ENCODE peak calls at places on chromosomes 7 and 10, in four cellular contexts. W is WERI-Rb-1; I is CD4-positive, alpha-beta T cell; M is stomach. K is an unnamed sample.

GRCh38 chr7:26646666-26647065 is 217.7 kb downstream of the SKAP2 start:
- DNase-seq in W (no peak), I (no peak), M (no peak), K (no peak)

GRCh38 chr10:74924251-74924954 is 98.0 kb downstream of the KAT6B start:
- DNase-seq in W (no peak), I (no peak), M (no peak), K (no peak)

GRCh38 chr10:112624546-112625048 is 177.6 kb downstream of the VTI1A start:
- DNase-seq in W (no peak), I (no peak), M (no peak), K (no peak)

GRCh38 chr10:113381906-113382562 is 170.8 kb upstream of the HABP2 start:
- DNase-seq in W (no peak), I (no peak), M (no peak), K (no peak)

GRCh38 chr7:106768324-106768751 is 96.7 kb upstream of the PIK3CG start:
- DNase-seq in W (no peak), I (no peak), M (no peak), K (peak; percentile 30)

GRCh38 chr10:34916368-34916767 is 101.3 kb upstream of the PARD3 start:
- DNase-seq in W (no peak), I (no peak), M (no peak), K (no peak)

GRCh38 chr10:27618906-27619305 is 114.8 kb downstream of the RAB18 start:
- DNase-seq in W (no peak), I (no peak), M (no peak), K (no peak)

GRCh38 chr10:29259498-29259897 is 29.4 kb upstream of the LYZL1 start:
- DNase-seq in W (no peak), I (no peak), M (no peak), K (no peak)

GRCh38 chr7:116165717-116166116 is 44.6 kb upstream of the TES start:
- DNase-seq in W (no peak), I (no peak), M (no peak), K (no peak)

GRCh38 chr10:52573347-52573746 is 199.2 kb downstream of the MBL2 start:
- DNase-seq in W (no peak), I (no peak), M (no peak), K (no peak)

GRCh38 chr7:767941-768729 is 41.1 kb upstream of the PRKAR1B start:
- DNase-seq in W (no peak), I (no peak), M (no peak), K (no peak)

GRCh38 chr10:48814933-48815332 is 124.7 kb downstream of the LRRC18 start:
- DNase-seq in W (no peak), I (no peak), M (no peak), K (no peak)
- TF ChIP-seq CTCF in W (no peak), I (no peak), M (no peak), K (no peak)

GRCh38 chr7:83201355-83201754 is 38.7 kb upstream of the PCLO start:
- DNase-seq in W (no peak), I (no peak), M (no peak), K (no peak)
- TF ChIP-seq CTCF in W (no peak), I (no peak), M (no peak), K (no peak)

GRCh38 chr10:94046152-94046551 is 52.4 kb downstream of the PLCE1 start:
- DNase-seq in W (no peak), I (no peak), M (no peak), K (no peak)

GRCh38 chr10:94043431-94043990 is 49.8 kb downstream of the PLCE1 start:
- DNase-seq in W (no peak), I (no peak), M (no peak), K (no peak)

GRCh38 chr10:94042814-94043175 is 49.1 kb downstream of the PLCE1 start:
- DNase-seq in W (no peak), I (no peak), M (no peak), K (no peak)

GRCh38 chr10:94038024-94038423 is 44.3 kb downstream of the PLCE1 start:
- DNase-seq in W (no peak), I (no peak), M (no peak), K (no peak)

DNA sequence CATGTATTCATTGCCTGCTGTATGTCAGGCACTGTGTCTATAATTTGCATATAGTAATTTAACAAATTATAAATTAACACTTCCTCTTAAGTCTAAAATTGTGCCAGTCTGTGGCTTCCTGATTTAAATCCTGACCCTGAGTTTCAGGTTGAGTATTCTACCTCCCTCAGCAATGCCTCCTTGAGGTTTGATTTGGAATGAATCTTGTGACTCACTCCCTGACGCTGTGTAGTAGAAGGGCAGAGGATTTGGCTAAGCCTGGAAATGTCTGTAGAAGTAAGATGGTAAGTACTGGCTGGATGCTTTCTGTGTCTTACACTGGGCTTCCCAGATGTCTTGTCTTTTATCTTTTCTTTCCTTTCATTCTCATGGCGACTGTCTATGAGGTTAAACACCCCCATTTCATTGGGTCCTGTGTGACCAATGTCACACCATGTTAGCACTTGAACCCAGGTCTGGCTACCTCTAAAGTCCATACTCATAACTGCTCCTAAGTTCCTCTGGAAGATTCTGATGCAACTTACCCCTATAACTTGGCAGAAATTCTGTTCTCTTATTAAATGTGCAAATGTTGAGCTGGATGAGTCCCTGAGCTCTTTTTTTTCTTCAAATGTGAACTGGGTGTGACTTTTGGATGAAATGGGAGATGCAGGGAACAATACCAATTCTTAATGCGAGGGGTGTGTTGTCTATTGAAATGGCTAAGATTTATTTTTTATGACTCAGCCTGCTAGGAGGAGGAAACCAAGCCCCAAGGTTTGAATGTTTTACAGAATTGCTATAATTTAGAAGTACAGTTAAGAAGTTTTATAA is 48.5 kb downstream of the PLCE1 start:
- DNase-seq in W (no peak), I (no peak), M (no peak), K (no peak)
- TF ChIP-seq CTCF in W (no peak), I (no peak), M (no peak), K (no peak)

DNA sequence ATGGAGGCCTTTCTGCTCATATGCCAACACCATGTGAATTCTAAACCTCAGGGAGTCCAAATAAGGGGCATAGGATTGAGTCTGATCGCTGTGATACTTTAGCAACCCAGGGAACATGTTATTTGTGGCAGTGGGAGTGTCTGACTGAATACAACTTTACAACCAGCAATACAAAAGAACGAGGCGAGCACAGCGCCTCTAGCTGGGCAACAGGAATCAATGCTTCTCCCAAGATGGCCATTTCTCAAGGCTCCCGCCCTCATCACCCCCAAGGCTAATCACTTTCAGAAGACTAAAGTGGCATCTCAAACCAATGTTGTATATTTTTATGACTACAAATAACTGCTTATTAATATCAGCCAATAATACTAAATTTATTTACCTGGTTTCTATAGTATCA is 28.1 kb downstream of the YWHAG start:
- DNase-seq in W (no peak), I (no peak), M (no peak), K (no peak)
- TF ChIP-seq CTCF in W (peak; percentile 21), I (no peak), M (no peak), K (no peak)

DNA sequence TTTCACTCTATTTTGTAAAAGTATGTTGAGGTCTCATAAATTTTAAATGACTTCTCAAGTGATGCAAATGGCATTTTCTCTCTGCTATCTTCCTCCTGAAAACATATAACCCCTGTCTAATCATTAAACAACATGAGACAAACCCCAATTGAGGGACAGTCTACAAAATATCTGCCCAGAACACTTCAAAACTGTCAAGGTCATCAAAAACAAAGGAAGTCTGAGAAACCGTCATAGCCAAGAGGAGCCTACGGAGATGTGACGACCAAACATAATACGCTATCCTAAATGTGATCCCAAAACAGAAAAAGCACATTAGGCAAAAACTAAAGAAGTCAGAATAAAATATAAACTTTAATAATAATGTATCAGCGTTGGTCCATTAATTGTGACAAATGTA is 282.3 kb upstream of the SEMA3C start:
- DNase-seq in W (no peak), I (no peak), M (no peak), K (no peak)
- TF ChIP-seq CTCF in W (no peak), I (no peak), M (no peak), K (no peak)

GRCh38 chr7:92722541-92722940 is 113.8 kb downstream of the CDK6 start:
- DNase-seq in W (no peak), I (no peak), M (no peak), K (no peak)

GRCh38 chr7:92723205-92723604 is 113.2 kb downstream of the CDK6 start:
- DNase-seq in W (no peak), I (no peak), M (no peak), K (no peak)

GRCh38 chr7:92717982-92718716 is 118.2 kb downstream of the CDK6 start:
- DNase-seq in W (no peak), I (peak; percentile 43), M (peak; percentile 65), K (peak; percentile 22)

GRCh38 chr7:92717601-92717981 is 118.8 kb downstream of the CDK6 start:
- DNase-seq in W (no peak), I (no peak), M (no peak), K (no peak)

DNA sequence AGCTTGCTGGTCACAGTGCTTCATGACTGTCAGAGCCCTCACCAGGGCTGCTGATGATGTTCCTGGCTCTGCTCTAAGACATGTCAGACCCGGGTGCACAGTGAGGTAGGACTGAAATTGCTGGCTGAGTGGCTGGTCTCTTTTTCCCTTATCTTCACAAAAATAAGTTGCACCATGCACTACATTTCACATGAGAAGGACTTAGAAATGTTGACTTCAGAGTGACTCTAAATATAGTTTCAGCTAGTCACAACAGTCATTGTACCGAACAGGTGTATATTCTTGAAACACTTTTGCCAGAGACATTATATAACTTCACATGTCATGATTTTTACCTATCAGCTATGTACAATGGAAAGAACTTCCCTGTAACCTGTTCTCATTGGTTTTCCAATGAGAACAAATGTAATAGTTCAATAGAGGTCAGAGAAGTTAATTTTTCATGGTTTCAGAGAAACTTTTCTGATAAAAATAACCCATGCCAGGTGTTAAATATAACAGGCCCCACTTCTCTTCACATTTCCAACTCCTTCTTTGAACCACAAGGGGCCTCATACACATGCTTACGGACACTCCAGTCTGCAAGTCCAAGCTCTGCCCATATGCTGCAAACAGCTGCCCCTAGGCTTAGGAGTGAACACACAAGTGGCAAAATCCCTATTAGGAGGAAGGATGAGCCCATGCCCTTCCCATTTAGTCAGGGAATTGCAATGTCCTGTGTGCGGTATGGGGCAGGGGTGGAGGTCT is 115.6 kb downstream of the CDK6 start:
- DNase-seq in W (peak; percentile 64), I (no peak), M (no peak), K (peak; percentile 13)
- TF ChIP-seq CTCF in W (peak; percentile 36), I (no peak), M (no peak), K (no peak)

DNA sequence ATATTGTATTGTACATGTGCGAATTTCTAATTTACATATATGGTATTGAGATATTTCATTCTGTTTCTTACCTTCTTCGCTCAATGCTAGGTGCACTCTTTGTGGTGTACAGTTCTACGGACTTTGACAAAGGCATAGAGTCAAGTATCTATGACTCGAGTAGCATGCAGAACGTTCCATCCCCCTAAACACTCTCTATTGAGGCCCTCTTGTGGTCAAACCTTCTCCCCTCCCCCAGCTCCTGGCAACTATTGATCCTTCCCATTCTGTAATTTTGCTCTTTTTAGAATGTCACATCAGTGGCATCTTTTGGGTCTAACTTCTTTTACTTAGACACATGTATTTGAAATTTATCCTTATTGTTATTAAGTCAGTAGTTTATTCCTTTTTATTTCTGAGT is 30.7 kb upstream of the GDF10 start:
- DNase-seq in W (peak; percentile 40), I (no peak), M (no peak), K (no peak)
- TF ChIP-seq CTCF in W (peak; percentile 71), I (peak; percentile 19), M (no peak), K (no peak)

K was measured in GM13977.